ENCODE peak calls at places on chromosomes 13 and 19, in four cellular contexts. A is upper lobe of left lung, N is lung, E is left ventricle myocardium inferior. K is an unnamed sample.

GRCh38 chr13:43054803-43055802 is 31.7 kb downstream of the DNAJC15 start:
- DNase-seq in E (no peak), A (no peak), N (no peak), K (no peak)

GRCh38 chr13:51861728-51862300 is at the start of gene CCDC70:
- DNase-seq in E (no peak), N (no peak), A (no peak), K (no peak)

GRCh38 chr13:37029617-37030016 is 29.0 kb downstream of the EXOSC8 start:
- DNase-seq in E (no peak), A (no peak), N (no peak), K (no peak)

GRCh38 chr13:100513987-100514670 is 74.5 kb downstream of the GGACT start:
- DNase-seq in A (no peak), E (no peak), N (no peak), K (no peak)

GRCh38 chr13:78786399-78786879 is 127.5 kb upstream of the OBI1 start:
- DNase-seq in E (no peak), A (no peak), N (no peak), K (no peak)

GRCh38 chr13:112623051-112623711 is 35.2 kb upstream of the TUBGCP3 start:
- DNase-seq in E (no peak), A (peak), N (no peak), K (no peak)

GRCh38 chr13:50161052-50161451 is 145.8 kb downstream of the KCNRG start:
- DNase-seq in N (no peak), A (no peak), E (no peak), K (no peak)

GRCh38 chr13:71864094-71864980 is 2.7 kb downstream of the DACH1 start:
- DNase-seq in A (peak), N (peak), E (peak), K (no peak)

GRCh38 chr13:110869805-110870706 is 44.8 kb downstream of the ANKRD10 start:
- DNase-seq in N (peak), A (peak), E (peak), K (no peak)

GRCh38 chr13:95535243-95535642 is 17.3 kb upstream of the CLDN10 start:
- DNase-seq in N (no peak), A (no peak), E (no peak), K (no peak)

GRCh38 chr19:4911314-4911713 is 2.0 kb downstream of the UHRF1 start:
- DNase-seq in E (no peak), A (no peak), N (no peak), K (no peak)

GRCh38 chr19:13152854-13153626 is 2.8 kb downstream of the IER2 start:
- DNase-seq in A (peak), E (peak), N (peak), K (peak)

GRCh38 chr19:13154241-13154778 is 4.1 kb downstream of the IER2 start:
- DNase-seq in E (peak), N (peak), A (peak), K (peak)

GRCh38 chr19:13154911-13155471 is 4.8 kb downstream of the IER2 start:
- DNase-seq in A (peak), E (peak), N (peak), K (peak)

GRCh38 chr19:13152356-13152853 is 2.2 kb downstream of the IER2 start:
- DNase-seq in N (no peak), A (no peak), E (no peak), K (no peak)

GRCh38 chr19:13153627-13154240 is 3.5 kb downstream of the IER2 start:
- DNase-seq in N (no peak), A (peak), E (no peak), K (peak)
- TF ChIP-seq CTCF in N (no peak), A (no peak), E (peak), K (no peak)

GRCh38 chr19:17079710-17080440 is 4.3 kb downstream of the MYO9B start:
- DNase-seq in A (peak), E (peak), N (peak), K (peak)
- TF ChIP-seq CTCF in A (peak), E (peak), N (no peak), K (no peak)

GRCh38 chr19:48444933-48445194 is 919 bp upstream of the GRWD1 start:
- DNase-seq in N (no peak), A (no peak), E (no peak), K (no peak)

GRCh38 chr19:48446579-48446978 is 796 bp downstream of the GRWD1 start:
- DNase-seq in A (no peak), N (no peak), E (no peak), K (no peak)

GRCh38 chr19:48444129-48444932 is 1.5 kb upstream of the GRWD1 start:
- DNase-seq in A (peak), E (no peak), N (no peak), K (no peak)

GRCh38 chr19:48445256-48445605 is 552 bp upstream of the GRWD1 start:
- DNase-seq in E (no peak), A (no peak), N (no peak), K (no peak)

DNA sequence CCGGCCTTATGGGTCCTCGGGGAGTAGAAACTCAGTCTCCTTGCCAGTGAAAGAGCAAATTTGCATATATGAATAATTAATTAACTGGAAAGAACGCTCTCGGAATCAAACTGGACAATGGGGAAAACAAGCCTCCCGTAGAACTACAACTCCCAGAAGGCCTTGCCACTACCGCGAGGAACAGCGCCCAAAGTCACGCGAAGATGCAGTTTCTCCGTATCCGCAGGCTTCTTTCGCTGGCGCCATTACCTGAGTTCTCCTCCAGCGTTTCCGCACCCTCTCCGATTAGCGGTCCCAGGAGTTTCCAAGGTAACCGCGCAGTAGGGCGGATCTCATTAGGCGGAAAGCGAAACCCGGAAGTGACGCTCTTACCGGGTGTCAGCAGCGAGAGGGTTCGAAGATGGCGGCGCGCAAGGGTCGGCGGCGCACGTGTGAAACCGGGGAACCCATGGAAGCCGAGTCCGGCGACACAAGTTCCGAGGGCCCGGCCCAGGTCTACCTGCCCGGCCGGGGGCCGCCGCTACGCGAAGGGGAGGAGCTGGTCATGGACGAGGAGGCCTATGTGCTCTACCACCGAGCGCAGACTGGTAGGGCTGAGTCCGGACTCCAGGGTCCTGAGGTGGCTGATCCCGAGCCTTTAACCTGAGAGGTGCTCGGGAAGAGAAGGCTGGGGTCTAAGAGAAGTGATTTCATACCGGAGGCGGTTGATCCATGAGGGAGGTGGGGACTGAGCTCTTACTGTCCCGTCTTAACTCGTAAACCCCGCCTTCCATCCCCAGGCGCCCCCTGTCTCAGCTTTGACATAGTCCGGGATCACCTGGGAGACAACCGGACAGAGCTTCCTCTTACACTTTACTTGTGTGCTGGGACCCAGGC is at the start of gene GRWD1:
- DNase-seq in E (peak), N (peak), A (peak), K (peak)
- TF ChIP-seq CTCF in E (no peak), N (no peak), A (peak), K (no peak)

GRCh38 chr19:12244370-12244769 is 50.3 kb downstream of the ZNF44 start:
- DNase-seq in N (no peak), E (no peak), A (no peak), K (no peak)
- TF ChIP-seq CTCF in N (no peak), E (peak), A (no peak), K (no peak)

GRCh38 chr13:76993473-76993872 is 1.6 kb downstream of the CLN5 start:
- DNase-seq in N (no peak), A (no peak), E (no peak), K (no peak)

GRCh38 chr13:76991432-76991795 is 467 bp upstream of the CLN5 start:
- DNase-seq in A (no peak), N (peak), E (no peak), K (no peak)

GRCh38 chr13:76992548-76993001 is 694 bp downstream of the CLN5 start:
- DNase-seq in A (no peak), N (no peak), E (no peak), K (peak)

GRCh38 chr13:76993021-76993420 is 1.1 kb downstream of the CLN5 start:
- DNase-seq in A (no peak), N (no peak), E (no peak), K (no peak)

GRCh38 chr13:76991796-76992547 is at the start of gene CLN5:
- DNase-seq in N (peak), E (peak), A (peak), K (peak)
- TF ChIP-seq CTCF in N (no peak), E (no peak), A (no peak), K (no peak)

GRCh38 chr13:98484289-98485219 is 92.4 kb downstream of the STK24 start:
- DNase-seq in A (no peak), N (peak), E (peak), K (no peak)

GRCh38 chr13:98485561-98485960 is 91.3 kb downstream of the STK24 start:
- DNase-seq in N (no peak), A (no peak), E (no peak), K (no peak)

GRCh38 chr13:98487522-98487921 is 89.4 kb downstream of the STK24 start:
- DNase-seq in N (no peak), A (no peak), E (no peak), K (no peak)

GRCh38 chr13:98487016-98487415 is 89.9 kb downstream of the STK24 start:
- DNase-seq in N (no peak), E (no peak), A (no peak), K (no peak)

DNA sequence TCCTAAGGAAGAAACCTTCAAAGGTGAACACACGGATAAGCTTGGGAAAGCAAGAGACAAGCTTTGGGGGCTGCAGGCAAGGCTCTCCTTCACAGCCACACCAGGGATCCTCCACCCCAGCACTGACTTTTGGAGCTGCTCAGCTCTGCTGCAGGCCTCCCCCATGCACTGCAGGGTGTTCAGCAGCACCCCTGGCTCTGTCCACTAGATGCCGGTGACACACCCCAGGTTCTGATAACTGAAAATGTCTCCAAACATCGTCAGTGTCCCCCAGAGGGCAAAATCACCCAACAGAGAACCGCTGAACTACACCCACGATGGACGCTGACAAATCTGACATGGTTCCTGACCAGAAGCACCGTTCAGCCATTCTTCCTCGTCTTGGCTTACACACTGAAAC is 90.5 kb downstream of the STK24 start:
- DNase-seq in N (no peak), A (no peak), E (no peak), K (no peak)
- TF ChIP-seq CTCF in N (no peak), A (no peak), E (no peak), K (no peak)

DNA sequence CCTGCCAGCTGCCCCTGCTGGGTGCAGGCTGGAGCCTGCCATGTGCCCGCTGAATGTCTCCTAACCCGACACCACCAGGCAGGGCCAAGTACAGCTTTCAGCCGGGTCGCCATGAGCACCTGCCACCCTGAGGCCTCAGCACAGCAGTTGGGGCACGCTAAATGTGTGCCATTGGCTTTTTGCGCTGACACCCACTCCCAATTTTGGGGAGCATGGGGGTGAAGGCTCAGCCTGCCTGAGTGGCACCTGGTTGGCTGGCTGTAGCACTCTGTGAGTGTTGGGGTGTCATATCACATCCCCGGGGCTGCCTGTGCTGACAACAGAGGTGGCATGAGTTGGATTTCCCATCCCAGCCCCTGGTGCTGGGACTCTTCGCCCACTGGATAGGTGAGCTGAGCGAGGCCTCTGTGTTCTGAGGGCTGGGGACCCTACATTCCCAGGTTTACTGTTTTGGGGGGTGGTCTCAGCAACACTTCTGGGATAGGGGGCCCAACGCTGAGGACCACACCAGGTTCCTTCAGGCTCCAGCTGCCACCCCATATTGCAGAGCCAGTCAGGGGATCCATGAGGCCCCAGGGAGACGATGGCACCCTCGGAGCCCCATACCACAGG is 7.2 kb upstream of the RELB start:
- DNase-seq in A (no peak), N (no peak), E (no peak), K (no peak)
- TF ChIP-seq CTCF in A (no peak), N (no peak), E (no peak), K (no peak)